ENCODE peak calls at places on chromosomes 16 and 17, in eight cellular contexts. E, A, G, C, X, L, K and Y are unnamed samples. For H3K9me3 and H3K79me2, the result is how much of the 10 kb centered on the place peaks cover.

GRCh38 chr17:7323731-7324437 is 5.3 kb downstream of the NEURL4 start:
- DNase-seq in C (peak), G (peak), X (peak), E (no peak), K (peak), A (peak), L (peak), Y (peak)

GRCh38 chr17:6548578-6549330 is 7.6 kb downstream of the PITPNM3 start:
- DNase-seq in K (no peak), E (peak), L (peak), G (no peak), C (no peak), A (no peak), X (no peak), Y (peak)

GRCh38 chr16:86508947-86509758 is 1.2 kb upstream of the FOXF1 start:
- DNase-seq in C (no peak), K (peak), A (peak), L (peak), G (peak), X (peak), E (no peak), Y (peak)

GRCh38 chr17:32621612-32622312 is 135.0 kb downstream of the CDK5R1 start:
- DNase-seq in K (peak), X (peak), G (no peak), C (no peak), E (no peak), A (peak), L (no peak), Y (no peak)

GRCh38 chr17:28748852-28749515 is 5.2 kb downstream of the TRAF4 start:
- DNase-seq in K (no peak), E (no peak), C (no peak), G (no peak), A (no peak), X (peak), L (no peak), Y (no peak)

GRCh38 chr17:17032131-17032692 is 10.0 kb upstream of the MPRIP start:
- DNase-seq in X (no peak), L (peak), E (no peak), G (peak), K (peak), C (no peak), A (peak), Y (peak)

GRCh38 chr17:51951737-51952136 is 206.8 kb downstream of the CA10 start:
- DNase-seq in E (no peak), G (no peak), L (no peak), K (peak), X (no peak), A (no peak), C (no peak), Y (no peak)

GRCh38 chr16:13077816-13078215 is 176.4 kb downstream of the SHISA9 start:
- DNase-seq in E (no peak), A (no peak), G (no peak), X (no peak), K (no peak), L (no peak), C (no peak), Y (no peak)

GRCh38 chr17:44987194-44987882 is 19.2 kb upstream of the C1QL1 start:
- DNase-seq in L (peak), X (peak), E (no peak), C (peak), G (no peak), A (no peak), K (no peak), Y (no peak)

GRCh38 chr17:79031996-79032875 is 8.3 kb downstream of the C1QTNF1 start:
- DNase-seq in X (no peak), C (no peak), E (no peak), K (no peak), A (no peak), G (no peak), L (peak), Y (no peak)

GRCh38 chr17:57999496-58000017 is 7.5 kb downstream of the SRSF1 start:
- DNase-seq in C (no peak), A (peak), K (peak), L (no peak), E (peak), X (no peak), G (no peak), Y (peak)

GRCh38 chr17:79034931-79035485 is 11.0 kb downstream of the C1QTNF1 start:
- DNase-seq in L (peak), X (no peak), K (no peak), C (no peak), E (no peak), G (no peak), A (no peak), Y (no peak)

GRCh38 chr17:80678621-80679020 is 134.0 kb downstream of the RPTOR start:
- DNase-seq in K (no peak), X (peak), L (peak), C (peak), G (peak), A (peak), E (no peak), Y (peak)

GRCh38 chr16:74896389-74897370 is 88.2 kb downstream of the WDR59 start:
- DNase-seq in K (peak), L (peak), G (peak), C (peak), A (peak), X (no peak), E (no peak), Y (no peak)

GRCh38 chr16:35754391-35755369 is 2295.3 kb downstream of the TP53TG3F start:
- DNase-seq in C (peak), G (no peak), E (no peak), X (no peak), L (peak), A (no peak), K (no peak), Y (peak)
- H3K9me3 ChIP-seq in C (under half), G (under half), E (under half), X (half or more), L (under half), A (under half), K (under half), Y (under half)

DNA sequence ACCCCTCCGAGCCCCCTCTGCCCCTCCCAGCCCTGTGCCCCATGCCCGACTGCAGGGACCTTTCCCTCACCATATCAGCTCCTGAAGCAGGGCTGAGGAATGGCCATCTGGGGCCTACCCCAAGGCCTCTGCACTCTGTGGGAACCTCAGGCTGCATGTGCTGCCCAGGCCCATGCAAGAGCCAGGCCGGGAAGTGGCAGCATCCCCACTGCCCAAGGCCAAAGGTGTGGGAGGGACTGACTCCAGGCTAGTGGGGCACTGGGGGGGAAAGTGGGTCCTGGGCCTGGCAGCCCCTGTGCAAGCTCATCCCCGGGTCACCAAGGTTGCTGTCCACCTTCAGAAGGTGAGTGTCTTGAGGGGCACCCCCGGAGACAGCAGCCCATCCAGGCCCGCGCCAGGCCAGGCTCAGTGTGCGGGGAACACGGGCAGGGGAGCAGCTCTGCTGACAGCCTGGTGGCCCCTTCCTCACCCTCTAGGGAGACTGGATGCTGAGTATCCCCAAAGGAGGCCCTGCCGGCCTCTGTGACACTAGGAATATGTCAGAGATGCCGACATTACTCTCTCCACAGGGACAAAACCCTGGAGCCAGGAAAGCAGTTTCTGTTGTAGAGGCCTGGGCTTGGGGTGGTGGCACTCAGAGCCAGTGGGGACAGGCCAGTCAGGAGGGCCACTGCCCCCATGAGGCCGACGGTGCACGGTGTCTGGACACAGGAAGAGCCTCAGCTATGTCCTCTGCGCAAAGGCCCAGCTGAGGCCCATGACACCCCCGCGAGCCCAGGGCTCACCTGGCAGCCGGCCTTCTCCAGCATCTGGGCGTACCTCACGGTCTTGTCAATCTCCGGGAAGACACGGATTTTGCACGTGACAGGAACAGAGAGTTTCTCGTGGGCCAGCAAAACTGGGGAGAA is 3.3 kb downstream of the DUS1L start:
- DNase-seq in X (no peak), K (no peak), L (peak), A (no peak), C (no peak), G (no peak), E (no peak), Y (no peak)
- TF ChIP-seq CTCF in X (no peak), K (no peak), L (no peak), A (no peak), C (peak), G (no peak), E (no peak), Y (no peak)

GRCh38 chr16:2752035-2752849 is at the start of gene SRRM2:
- DNase-seq in E (peak), K (peak), G (peak), A (peak), L (peak), X (peak), C (peak), Y (peak)
- H3K79me2 ChIP-seq in E (half or more), K (half or more), G (half or more), A (under half), L (half or more), X (under half), C (half or more), Y (half or more)

GRCh38 chr16:35196313-35196712 is 1736.9 kb downstream of the TP53TG3F start:
- DNase-seq in G (no peak), X (no peak), A (no peak), E (no peak), C (no peak), K (no peak), L (no peak), Y (no peak)

GRCh38 chr16:35201151-35201550 is 1741.7 kb downstream of the TP53TG3F start:
- DNase-seq in L (no peak), A (no peak), C (no peak), K (no peak), E (no peak), X (no peak), G (no peak), Y (no peak)

GRCh38 chr16:35200662-35201061 is 1741.2 kb downstream of the TP53TG3F start:
- DNase-seq in L (no peak), K (no peak), A (no peak), X (no peak), G (no peak), E (no peak), C (no peak), Y (no peak)

GRCh38 chr16:35197656-35198055 is 1738.2 kb downstream of the TP53TG3F start:
- DNase-seq in K (no peak), G (no peak), E (no peak), C (no peak), L (no peak), A (no peak), X (no peak), Y (no peak)

DNA sequence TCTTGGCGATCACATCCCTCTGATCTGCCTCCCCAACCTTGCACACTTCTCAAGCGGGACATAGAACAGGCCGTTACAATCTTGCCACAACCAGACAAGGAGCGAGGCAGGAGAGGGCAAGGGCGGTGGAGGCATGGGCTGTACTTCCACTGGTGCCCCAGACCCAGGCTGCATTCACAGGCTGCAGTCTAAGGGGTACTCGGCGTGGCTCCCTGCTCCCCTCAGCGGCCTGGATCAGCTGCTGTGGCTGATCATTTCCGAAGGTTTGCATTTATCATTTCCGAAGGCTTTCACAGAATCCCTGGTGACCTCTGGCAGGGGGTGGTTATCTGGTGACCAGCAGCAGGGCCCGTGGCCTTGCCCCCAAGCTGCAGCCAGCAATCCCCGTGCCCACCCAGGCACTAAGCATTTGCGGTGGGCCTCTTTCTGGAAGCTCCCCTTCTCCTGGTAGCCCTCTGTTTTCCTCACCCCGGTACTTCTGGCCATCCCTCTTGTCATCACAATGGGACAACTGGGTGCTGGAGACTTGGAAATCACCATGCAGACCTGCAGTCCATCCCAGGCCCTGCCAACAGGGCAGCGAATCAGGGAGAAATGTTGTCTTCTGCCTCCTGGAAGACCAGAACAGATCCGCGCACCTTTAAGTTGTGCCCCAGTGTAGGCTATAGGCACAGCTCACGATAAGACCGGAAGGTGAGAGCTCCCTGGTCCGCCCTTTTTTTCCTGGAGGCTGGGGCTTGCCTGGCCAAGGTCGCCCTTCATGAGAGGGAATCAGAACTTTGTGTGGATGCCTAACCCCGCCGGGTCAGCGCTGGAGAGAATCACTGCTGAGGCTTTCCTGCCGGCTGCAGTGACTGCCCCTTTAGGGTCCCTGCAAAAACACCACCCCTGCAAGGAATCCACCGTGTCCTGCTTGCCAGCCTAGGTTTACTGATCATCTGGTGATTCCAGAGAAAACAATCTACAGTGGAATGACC is 1739.1 kb downstream of the TP53TG3F start:
- DNase-seq in C (no peak), E (no peak), K (no peak), X (no peak), L (no peak), G (no peak), A (no peak), Y (no peak)
- H3K9me3 ChIP-seq in C (under half), E (under half), K (under half), X (half or more), L (under half), G (under half), A (under half), Y (under half)

GRCh38 chr16:50549561-50549915 is 1.3 kb downstream of the NKD1 start:
- DNase-seq in C (no peak), G (no peak), A (no peak), L (no peak), X (no peak), E (no peak), K (no peak), Y (no peak)
- TF ChIP-seq CTCF in C (no peak), G (no peak), A (no peak), L (no peak), X (no peak), E (no peak), K (no peak), Y (no peak)

DNA sequence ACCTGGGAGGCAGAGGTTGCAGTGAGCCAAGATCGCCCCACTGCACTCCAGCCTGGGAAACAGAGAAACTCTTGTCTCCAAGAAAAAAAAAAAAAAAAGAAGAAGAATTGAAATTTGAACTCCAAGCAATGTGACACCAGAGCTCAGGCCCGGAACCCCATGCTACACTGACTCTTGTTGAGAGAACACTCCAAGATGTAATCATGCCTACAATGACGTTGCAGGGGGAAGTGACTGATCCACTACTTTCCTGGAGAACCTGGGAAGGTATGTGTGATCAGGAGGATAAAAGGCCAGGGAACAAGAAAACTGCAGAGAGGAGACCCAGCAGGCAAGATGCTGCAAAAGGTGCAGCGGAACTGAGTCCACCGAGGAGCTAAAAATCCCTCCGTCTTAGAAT is 57.9 kb downstream of the ADCY9 start:
- DNase-seq in A (peak), X (no peak), E (no peak), K (no peak), C (no peak), G (no peak), L (no peak), Y (no peak)
- H3K79me2 ChIP-seq in A (under half), X (under half), E (under half), K (under half), C (under half), G (under half), L (under half), Y (under half)

DNA sequence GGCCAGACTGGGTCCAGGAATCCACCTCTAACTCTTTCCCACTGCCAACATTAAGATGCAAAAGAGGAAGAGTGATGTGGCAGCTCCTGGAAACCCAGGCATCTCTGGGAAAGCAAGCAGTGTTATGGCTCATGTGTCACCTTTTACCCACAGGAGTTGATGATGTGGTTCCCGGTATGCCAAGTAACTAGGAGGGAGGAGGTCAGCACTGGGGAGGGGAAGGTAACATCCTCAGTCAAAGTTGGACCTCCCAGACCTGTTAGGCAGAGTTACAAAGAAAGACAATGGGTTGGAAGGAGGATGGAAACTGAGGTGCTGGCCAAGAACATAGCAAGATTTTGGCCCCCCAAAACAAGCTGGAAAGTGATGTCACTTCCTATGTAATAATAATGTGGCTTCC is 11.4 kb downstream of the KRABD2 start:
- DNase-seq in K (peak), E (no peak), C (no peak), X (no peak), G (peak), A (peak), L (no peak), Y (no peak)
- H3K9me3 ChIP-seq in K (under half), E (under half), C (under half), X (under half), G (under half), A (under half), L (under half), Y (under half)